ENCODE peak calls at places on chromosomes 13 and 19, in seven cellular contexts. H, U, P, S, Y, F and Z are unnamed samples.

GRCh38 chr19:13238891-13239534 is 88.8 kb downstream of the IER2 start:
- DNase-seq in P (no peak), S (no peak), U (no peak), F (no peak), Y (no peak), H (no peak), Z (no peak)

GRCh38 chr19:55452381-55453325 is 8.8 kb downstream of the ISOC2 start:
- DNase-seq in P (peak), Y (peak), H (no peak), S (peak), U (peak), F (peak), Z (peak)

GRCh38 chr19:55075366-55075998 is at the start of gene EPS8L1:
- DNase-seq in P (no peak), H (no peak), F (peak), S (no peak), U (no peak), Y (no peak), Z (no peak)

GRCh38 chr19:10566658-10567410 is 1.0 kb upstream of the KRI1 start:
- DNase-seq in U (no peak), Y (peak), P (no peak), S (no peak), H (no peak), F (peak), Z (no peak)

GRCh38 chr13:28585557-28585956 is 73.4 kb upstream of the POMP start:
- DNase-seq in Y (no peak), H (no peak), S (no peak), P (no peak), F (no peak), U (no peak), Z (no peak)

GRCh38 chr13:93147946-93148345 is 78.7 kb upstream of the GPC6 start:
- DNase-seq in Y (no peak), F (no peak), S (no peak), P (no peak), H (no peak), U (no peak), Z (no peak)

GRCh38 chr19:18380843-18381242 is 5.1 kb upstream of the GDF15 start:
- DNase-seq in Y (no peak), S (no peak), U (no peak), P (no peak), H (no peak), F (no peak), Z (no peak)

GRCh38 chr19:12764698-12765097 is 10.7 kb downstream of the HOOK2 start:
- DNase-seq in H (no peak), S (no peak), F (no peak), Y (no peak), U (no peak), P (no peak), Z (no peak)

GRCh38 chr13:80359459-80360297 is 18.8 kb upstream of the SPRY2 start:
- DNase-seq in P (no peak), U (no peak), Y (no peak), H (no peak), S (no peak), F (no peak), Z (no peak)

GRCh38 chr13:30052127-30052526 is 201.7 kb upstream of the UBL3 start:
- DNase-seq in F (no peak), U (no peak), P (no peak), H (no peak), S (no peak), Y (peak), Z (no peak)

GRCh38 chr13:59774511-59774911 is 389.2 kb downstream of the DIAPH3 start:
- DNase-seq in Y (no peak), S (peak), F (no peak), U (peak), P (no peak), H (no peak), Z (no peak)

GRCh38 chr13:50911051-50911690 is 1.6 kb downstream of the RNASEH2B start:
- DNase-seq in P (no peak), H (no peak), F (no peak), Y (no peak), U (no peak), S (no peak), Z (no peak)

GRCh38 chr19:58416631-58417030 is 8.2 kb downstream of the ZNF584 start:
- DNase-seq in S (no peak), H (no peak), P (no peak), U (no peak), F (no peak), Y (no peak), Z (no peak)

GRCh38 chr19:55152017-55152416 is 3.0 kb upstream of the TNNT1 start:
- DNase-seq in S (no peak), Y (no peak), F (no peak), U (no peak), P (no peak), H (no peak), Z (no peak)

GRCh38 chr13:41211062-41211461 is 16.7 kb upstream of the KBTBD7 start:
- DNase-seq in Y (no peak), S (no peak), P (no peak), U (no peak), F (no peak), H (no peak), Z (no peak)

GRCh38 chr13:29386246-29386645 is 209.2 kb downstream of the SLC7A1 start:
- DNase-seq in F (no peak), H (no peak), P (no peak), Y (no peak), S (no peak), U (no peak), Z (no peak)

GRCh38 chr13:41059896-41060722 is 1.2 kb upstream of the WBP4 start:
- DNase-seq in U (peak), H (peak), S (peak), Y (peak), P (peak), F (peak), Z (peak)

GRCh38 chr19:40466219-40467006 is at the start of gene SPTBN4:
- DNase-seq in P (peak), F (peak), S (no peak), Y (peak), U (no peak), H (peak), Z (peak)

GRCh38 chr19:295687-296370 is 4.6 kb upstream of the PLPP2 start:
- DNase-seq in P (no peak), S (no peak), F (peak), Y (no peak), U (no peak), H (no peak), Z (no peak)

GRCh38 chr13:110815471-110816204 is 99.2 kb downstream of the ANKRD10 start:
- DNase-seq in F (no peak), P (no peak), U (no peak), S (no peak), H (no peak), Y (no peak), Z (peak)

GRCh38 chr19:13172335-13173128 is 22.3 kb downstream of the IER2 start:
- DNase-seq in Y (peak), H (peak), P (peak), F (peak), U (no peak), S (peak), Z (peak)

GRCh38 chr13:97026759-97027555 is 32.7 kb upstream of the OXGR1 start:
- DNase-seq in Y (no peak), H (no peak), P (no peak), F (no peak), U (no peak), S (no peak), Z (no peak)

GRCh38 chr13:40624338-40624737 is 42.1 kb downstream of the FOXO1 start:
- DNase-seq in P (no peak), Y (peak), S (no peak), U (no peak), H (no peak), F (no peak), Z (no peak)

GRCh38 chr13:88142653-88143052 is 471.5 kb downstream of the SLITRK5 start:
- DNase-seq in H (no peak), S (no peak), U (no peak), P (no peak), F (no peak), Y (no peak), Z (no peak)

GRCh38 chr13:110129076-110129475 is 177.9 kb downstream of the COL4A1 start:
- DNase-seq in P (no peak), F (no peak), Y (no peak), H (no peak), U (no peak), S (no peak), Z (peak)

GRCh38 chr13:95564948-95565347 is 12.4 kb downstream of the CLDN10 start:
- DNase-seq in Y (no peak), F (no peak), H (no peak), U (peak), P (no peak), S (peak), Z (no peak)

GRCh38 chr13:74210693-74211393 is 76.6 kb upstream of the KLF12 start:
- DNase-seq in F (peak), H (no peak), Y (no peak), P (peak), U (peak), S (peak), Z (no peak)

GRCh38 chr13:84080748-84081530 is 198.7 kb upstream of the SLITRK1 start:
- DNase-seq in P (no peak), F (no peak), H (no peak), S (no peak), Y (no peak), U (no peak), Z (no peak)

GRCh38 chr13:107459430-107459829 is 755.9 kb downstream of the LIG4 start:
- DNase-seq in H (no peak), P (no peak), F (no peak), S (peak), U (no peak), Y (no peak), Z (no peak)

GRCh38 chr13:49428041-49428763 is 15.7 kb downstream of the CAB39L start:
- DNase-seq in F (no peak), H (no peak), Y (no peak), P (no peak), U (no peak), S (no peak), Z (no peak)

GRCh38 chr13:38685974-38686571 is 804 bp upstream of the FREM2 start:
- DNase-seq in S (no peak), H (no peak), Y (no peak), P (no peak), F (peak), U (no peak), Z (no peak)

GRCh38 chr13:112325941-112326645 is 50.1 kb upstream of the SPACA7 start:
- DNase-seq in U (no peak), F (no peak), P (no peak), Y (no peak), S (no peak), H (no peak), Z (no peak)

GRCh38 chr13:36818483-36819063 is 449 bp upstream of the RFXAP start:
- DNase-seq in U (no peak), F (no peak), S (no peak), Y (no peak), P (no peak), H (no peak), Z (no peak)

GRCh38 chr19:33688657-33688992 is 66.9 kb downstream of the CHST8 start:
- DNase-seq in Y (no peak), P (peak), U (no peak), S (no peak), H (peak), F (no peak), Z (no peak)

GRCh38 chr19:51372649-51373504 is at the start of gene NKG7:
- DNase-seq in F (no peak), H (no peak), P (no peak), U (no peak), S (no peak), Y (peak), Z (no peak)

GRCh38 chr13:66660013-66660804 is 569.9 kb downstream of the PCDH9 start:
- DNase-seq in S (peak), U (peak), Y (no peak), P (no peak), F (no peak), H (no peak), Z (no peak)

GRCh38 chr13:73372691-73373627 is 314.2 kb downstream of the KLF5 start:
- DNase-seq in S (no peak), Y (no peak), P (no peak), U (no peak), F (no peak), H (no peak), Z (no peak)

GRCh38 chr13:91747164-91747563 is 348.7 kb downstream of the GPC5 start:
- DNase-seq in F (no peak), P (no peak), S (no peak), U (no peak), Y (no peak), H (no peak), Z (no peak)

GRCh38 chr13:76830805-76831204 is 55.4 kb downstream of the KCTD12 start:
- DNase-seq in U (no peak), F (no peak), Y (no peak), P (no peak), S (no peak), H (no peak), Z (no peak)

GRCh38 chr19:2320939-2321338 is 7.4 kb downstream of the LSM7 start:
- DNase-seq in P (no peak), H (no peak), S (no peak), Y (no peak), U (no peak), F (no peak), Z (no peak)

GRCh38 chr19:2318923-2319322 is 9.5 kb downstream of the LSM7 start:
- DNase-seq in S (no peak), F (no peak), U (no peak), H (no peak), Y (no peak), P (no peak), Z (no peak)

GRCh38 chr19:2320057-2320456 is 8.3 kb downstream of the LSM7 start:
- DNase-seq in U (no peak), P (no peak), F (no peak), S (no peak), Y (no peak), H (no peak), Z (no peak)

GRCh38 chr19:2317756-2318155 is 9.8 kb upstream of the LINGO3 start:
- DNase-seq in F (no peak), Y (no peak), U (no peak), H (no peak), S (no peak), P (no peak), Z (no peak)

DNA sequence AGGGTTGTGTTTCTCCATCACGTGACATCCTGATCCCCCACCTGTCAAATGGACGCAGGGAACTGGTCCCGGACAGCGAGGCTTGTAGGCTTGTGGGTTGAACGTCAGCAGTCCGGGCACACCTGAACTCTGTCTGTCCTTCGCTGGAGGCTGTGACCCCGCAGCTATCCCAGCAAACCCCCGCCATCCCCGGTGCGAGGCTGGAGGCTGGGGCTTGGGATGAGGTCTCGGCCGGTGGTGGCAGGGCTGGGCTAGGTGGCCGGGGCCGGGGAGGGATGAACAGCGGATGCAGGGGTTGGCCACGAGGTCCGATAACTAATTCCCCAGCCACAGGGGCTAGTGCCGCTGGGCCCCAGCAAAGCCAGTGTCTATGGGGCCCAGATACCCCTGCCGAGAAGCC is 8.8 kb downstream of the LSM7 start:
- DNase-seq in S (no peak), Y (no peak), U (no peak), F (no peak), P (no peak), H (no peak), Z (no peak)
- TF ChIP-seq CTCF in S (no peak), Y (no peak), U (no peak), F (no peak), P (no peak), H (no peak), Z (no peak)

DNA sequence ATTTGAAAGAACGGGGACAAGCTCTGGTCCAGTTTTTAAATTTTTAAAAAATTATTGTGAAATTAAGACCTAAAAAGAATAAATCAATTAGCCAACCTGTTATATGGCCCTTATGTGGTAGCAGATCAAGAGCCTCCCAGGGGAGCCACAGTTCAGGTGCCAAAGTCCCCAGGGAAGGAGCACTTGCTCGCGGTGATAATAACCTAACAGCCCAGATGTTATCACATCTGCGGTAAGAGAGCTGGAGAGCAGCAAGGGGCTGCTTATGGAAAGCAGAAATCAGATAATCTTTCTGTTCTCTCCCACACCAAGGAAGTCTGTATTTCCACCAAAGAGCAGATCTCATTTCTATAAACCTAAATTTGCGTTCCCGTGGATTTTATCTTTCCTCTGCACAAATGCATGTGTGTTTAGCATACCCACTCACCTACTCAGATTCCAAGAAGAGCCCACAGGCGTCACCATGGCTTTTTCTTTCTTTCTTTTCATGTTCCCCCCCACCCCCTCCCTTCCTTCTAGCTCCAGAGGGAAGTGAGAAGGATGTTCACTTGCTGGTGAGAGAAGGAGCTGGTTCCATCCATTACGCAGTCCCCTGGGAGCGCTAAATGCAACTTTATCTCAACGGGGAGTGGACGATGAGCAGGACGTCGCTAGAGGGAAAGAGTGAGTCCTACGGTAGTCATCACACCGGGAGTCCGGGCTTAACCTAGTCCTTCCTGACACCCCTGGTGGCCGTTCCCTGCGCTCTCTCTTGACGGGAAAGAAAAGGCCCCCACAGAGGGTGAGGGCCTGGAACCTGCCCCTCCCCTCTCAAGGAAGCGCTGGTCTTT is 1.6 kb upstream of the POU4F1 start:
- DNase-seq in P (no peak), F (no peak), U (no peak), Y (no peak), S (peak), H (no peak), Z (no peak)
- TF ChIP-seq CTCF in P (no peak), F (no peak), U (no peak), Y (no peak), S (no peak), H (no peak), Z (no peak)

GRCh38 chr13:19960673-19961015 is 2.1 kb downstream of the ZMYM2 start:
- DNase-seq in H (no peak), P (no peak), Y (no peak), F (no peak), S (no peak), U (no peak), Z (no peak)

GRCh38 chr13:19957320-19958118 is 1.0 kb upstream of the ZMYM2 start:
- DNase-seq in H (peak), S (peak), F (peak), U (no peak), Y (peak), P (peak), Z (peak)

GRCh38 chr13:19959831-19960672 is 1.5 kb downstream of the ZMYM2 start:
- DNase-seq in U (peak), H (peak), S (peak), P (peak), F (peak), Y (peak), Z (peak)

GRCh38 chr13:19958119-19959111 is at the start of gene ZMYM2:
- DNase-seq in Y (peak), S (peak), H (peak), F (peak), P (peak), U (peak), Z (peak)

DNA sequence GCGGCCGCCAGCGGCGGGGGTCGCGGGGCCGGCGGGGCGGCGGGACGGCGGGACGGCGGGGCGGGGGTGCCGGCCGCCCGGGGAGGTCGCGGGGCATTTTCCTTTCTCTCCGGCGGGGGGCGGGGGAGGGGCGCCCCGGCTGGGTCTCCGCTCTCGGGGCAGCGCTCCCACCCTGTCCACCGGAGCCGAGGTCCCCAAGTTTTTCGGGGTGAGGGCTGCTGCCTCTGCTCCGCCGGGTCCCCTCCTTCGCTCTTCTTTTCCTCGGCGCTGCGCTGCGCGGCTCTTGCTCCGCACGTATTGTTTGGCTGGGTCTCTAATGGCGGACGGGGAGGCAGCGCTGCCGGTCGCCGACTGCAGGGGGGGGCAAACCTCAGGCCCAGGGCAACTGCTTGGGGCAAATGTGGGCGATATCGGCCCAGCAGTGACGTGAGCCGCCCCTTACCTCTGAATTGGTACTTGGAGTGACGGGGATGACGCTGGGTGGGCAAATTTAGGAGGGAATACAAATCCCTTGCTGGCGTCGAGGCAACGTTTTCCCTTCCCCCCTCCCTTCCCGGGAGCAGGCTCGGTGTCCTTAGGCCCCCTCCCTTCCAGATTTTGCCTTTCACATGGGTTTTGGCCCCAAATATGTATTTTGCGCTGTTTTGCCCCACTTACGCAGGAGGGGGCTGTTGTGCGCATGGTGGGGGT is 759 bp downstream of the ZMYM2 start:
- DNase-seq in U (no peak), H (peak), S (peak), F (peak), P (peak), Y (peak), Z (peak)
- TF ChIP-seq CTCF in U (peak), H (no peak), S (peak), F (peak), P (peak), Y (no peak), Z (no peak)

GRCh38 chr13:102172406-102172805 is 229.4 kb downstream of the FGF14 start:
- DNase-seq in H (no peak), P (no peak), Y (no peak), F (no peak), S (no peak), U (no peak), Z (no peak)

DNA sequence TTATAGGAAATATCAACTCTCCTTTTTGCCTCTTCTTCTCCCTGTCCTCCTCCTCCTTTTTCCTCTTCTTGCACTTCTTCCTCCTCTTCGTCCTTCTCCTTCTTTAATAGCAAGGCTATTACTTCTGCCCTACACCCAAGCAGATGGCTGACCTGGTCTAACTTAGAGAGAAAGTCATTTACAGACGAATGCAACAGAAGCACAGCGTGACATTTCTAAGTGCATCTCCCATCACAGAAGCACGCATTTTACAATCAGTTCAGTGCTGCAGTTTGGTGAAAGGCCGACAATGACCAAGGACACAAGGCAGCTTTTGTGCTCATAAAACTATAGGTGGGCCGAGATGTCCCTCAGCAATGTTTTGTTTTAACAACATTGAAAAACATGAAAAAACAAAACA is 231.6 kb downstream of the FGF14 start:
- DNase-seq in P (no peak), Y (no peak), S (no peak), U (no peak), H (no peak), F (no peak), Z (no peak)
- TF ChIP-seq CTCF in P (no peak), Y (no peak), S (no peak), U (no peak), H (no peak), F (no peak), Z (no peak)